ENCODE peak calls at places on chromosome 17, in five cellular contexts. B is endothelial cell, Q is cardiac muscle cell, O is RWPE2, F is K562. N is an unnamed sample.

GRCh38 chr17:39063681-39064069 is 87.8 kb downstream of the PLXDC1 start:
- DNase-seq in B (no peak), Q (no peak), O (no peak), F (no peak), N (no peak)

GRCh38 chr17:81021531-81022370 is 13.2 kb upstream of the BAIAP2 start:
- DNase-seq in B (no peak), Q (no peak), O (no peak), F (no peak), N (no peak)

GRCh38 chr17:43803758-43804157 is 23.5 kb downstream of the CFAP97D1 start:
- DNase-seq in B (no peak), Q (no peak), O (no peak), F (no peak), N (no peak)

GRCh38 chr17:28646039-28646754 is 1.2 kb upstream of the BLTP2 start:
- DNase-seq in B (peak; percentile 4), Q (no peak), O (no peak), F (no peak), N (no peak)

GRCh38 chr17:2789700-2790099 is 6.5 kb upstream of the RAP1GAP2 start:
- DNase-seq in B (no peak), Q (no peak), O (no peak), F (no peak), N (no peak)

GRCh38 chr17:78137392-78138203 is 7.0 kb downstream of the TMC8 start:
- DNase-seq in B (no peak), Q (no peak), O (peak; percentile 72), F (peak; percentile 60), N (peak; percentile 68)

GRCh38 chr17:19262650-19263620 is 25.8 kb downstream of the EPN2 start:
- DNase-seq in B (no peak), Q (peak; percentile 49), O (no peak), F (no peak), N (no peak)

GRCh38 chr17:59365383-59365981 is 34.0 kb downstream of the YPEL2 start:
- DNase-seq in B (no peak), Q (no peak), O (no peak), F (peak; percentile 78), N (peak; percentile 30)

GRCh38 chr17:31273511-31273910 is 23.5 kb downstream of the OMG start:
- DNase-seq in B (no peak), Q (no peak), O (no peak), F (no peak), N (no peak)

GRCh38 chr17:62755139-62755851 is 52.8 kb downstream of the MARCHF10 start:
- DNase-seq in B (no peak), Q (peak; percentile 68), O (no peak), F (no peak), N (no peak)
- TF ChIP-seq CTCF in B (no peak), Q (no peak), O (no peak), F (no peak), N (no peak)

GRCh38 chr17:56244268-56244890 is 91.1 kb downstream of the ANKFN1 start:
- DNase-seq in B (no peak), Q (no peak), O (no peak), F (no peak), N (peak; percentile 7)
- TF ChIP-seq CTCF in B (no peak), Q (no peak), O (no peak), F (no peak), N (no peak)

DNA sequence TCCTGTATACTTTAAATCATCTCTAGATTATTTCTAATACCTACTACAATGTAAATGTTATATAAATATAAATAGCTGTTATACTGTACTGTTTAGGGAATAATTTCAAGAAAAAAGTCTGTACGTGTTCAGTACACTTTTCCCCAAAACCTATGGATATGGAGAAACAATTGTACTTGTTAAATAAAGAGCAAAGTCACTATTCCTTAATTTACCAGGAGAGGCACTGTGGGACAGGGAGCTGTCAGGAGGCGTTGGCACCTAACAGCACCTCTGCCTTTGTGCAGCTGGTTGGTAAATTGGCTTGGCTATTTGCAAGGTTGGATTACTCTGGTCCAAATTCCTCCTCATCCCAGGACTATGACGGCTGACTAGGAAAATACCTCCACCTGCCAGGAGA is 28.0 kb downstream of the CRHR1 start:
- DNase-seq in B (no peak), Q (peak; percentile 15), O (no peak), F (peak; percentile 25), N (no peak)
- TF ChIP-seq CTCF in B (no peak), Q (no peak), O (peak; percentile 21), F (peak; percentile 6), N (no peak)

GRCh38 chr17:5780476-5780875 is 196.2 kb upstream of the NLRP1 start:
- DNase-seq in B (no peak), Q (peak; percentile 39), O (no peak), F (peak; percentile 7), N (no peak)
- TF ChIP-seq CTCF in B (no peak), Q (no peak), O (no peak), F (peak; percentile 16), N (no peak)

GRCh38 chr17:47969975-47970724 is 763 bp upstream of the CDK5RAP3 start:
- DNase-seq in B (no peak), Q (no peak), O (no peak), F (no peak), N (no peak)
- TF ChIP-seq CTCF in B (no peak), Q (no peak), O (no peak), F (no peak), N (no peak)